ENCODE peak calls at places on chromosomes 1 and 21, in five cellular contexts. F, M, J, Q and D are unnamed samples.

GRCh38 chr1:92886886-92887419 is 55.1 kb downstream of the RPL5 start:
- DNase-seq in F (no peak), M (no peak), J (no peak), Q (no peak), D (peak)

GRCh38 chr1:38541223-38541622 is 318.3 kb downstream of the RRAGC start:
- DNase-seq in F (no peak), M (no peak), J (no peak), Q (no peak), D (no peak)

GRCh38 chr1:151196292-151196800 is 2.0 kb upstream of the PIP5K1A start:
- DNase-seq in F (peak), M (peak), J (peak), Q (peak), D (peak)

GRCh38 chr1:66313446-66313845 is 220.5 kb upstream of the SGIP1 start:
- DNase-seq in F (no peak), M (no peak), J (no peak), Q (no peak), D (no peak)

GRCh38 chr21:42353623-42354022 is 2.8 kb upstream of the TFF2 start:
- DNase-seq in F (no peak), M (no peak), J (no peak), Q (no peak), D (no peak)

GRCh38 chr1:15139654-15140350 is 13.7 kb upstream of the TMEM51 start:
- DNase-seq in F (no peak), M (no peak), J (no peak), Q (peak), D (peak)

GRCh38 chr1:178126790-178127189 is 32.9 kb downstream of the RASAL2 start:
- DNase-seq in F (no peak), M (no peak), J (no peak), Q (no peak), D (peak)

GRCh38 chr1:18246543-18246942 is 138.9 kb downstream of the IGSF21 start:
- DNase-seq in F (no peak), M (no peak), J (no peak), Q (no peak), D (no peak)

GRCh38 chr1:103492003-103492665 is 33.4 kb upstream of the RNPC3 start:
- DNase-seq in F (no peak), M (no peak), J (no peak), Q (no peak), D (no peak)

GRCh38 chr1:10833630-10834557 is 37.4 kb upstream of the CASZ1 start:
- DNase-seq in F (no peak), M (no peak), J (no peak), Q (no peak), D (no peak)

GRCh38 chr1:58204284-58204683 is 342.2 kb downstream of the OMA1 start:
- DNase-seq in F (no peak), M (no peak), J (peak), Q (no peak), D (no peak)

GRCh38 chr1:12556368-12556930 is 61.6 kb downstream of the DHRS3 start:
- DNase-seq in F (no peak), M (peak), J (no peak), Q (peak), D (peak)

GRCh38 chr1:29962831-29963247 is 726.5 kb downstream of the PTPRU start:
- DNase-seq in F (no peak), M (no peak), J (no peak), Q (peak), D (no peak)

GRCh38 chr1:16925635-16926490 is 4.1 kb downstream of the CROCC start:
- DNase-seq in F (no peak), M (no peak), J (no peak), Q (no peak), D (no peak)

GRCh38 chr21:25885405-25885804 is 150.6 kb downstream of the GABPA start:
- DNase-seq in F (no peak), M (no peak), J (no peak), Q (no peak), D (no peak)
- H3K27ac ChIP-seq in F (no peak), M (peak), J (no peak), Q (no peak), D (no peak)

GRCh38 chr1:7549277-7549676 is 221.8 kb upstream of the VAMP3 start:
- DNase-seq in F (no peak), M (no peak), J (no peak), Q (peak), D (no peak)
- H3K4me3 ChIP-seq in F (no peak), M (no peak), J (no peak), Q (no peak), D (no peak)

GRCh38 chr1:116286541-116286971 is 86.5 kb upstream of the ATP1A1 start:
- DNase-seq in F (no peak), M (no peak), J (no peak), Q (no peak), D (no peak)

GRCh38 chr1:116290085-116290670 is 82.9 kb upstream of the ATP1A1 start:
- DNase-seq in F (no peak), M (no peak), J (no peak), Q (no peak), D (no peak)

GRCh38 chr1:116289219-116289618 is 83.8 kb upstream of the ATP1A1 start:
- DNase-seq in F (no peak), M (no peak), J (no peak), Q (peak), D (peak)

GRCh38 chr1:116288201-116288598 is 84.8 kb upstream of the ATP1A1 start:
- DNase-seq in F (no peak), M (no peak), J (no peak), Q (no peak), D (no peak)

GRCh38 chr1:116287341-116288200 is 85.5 kb upstream of the ATP1A1 start:
- DNase-seq in F (no peak), M (no peak), J (no peak), Q (no peak), D (no peak)
- H3K27ac ChIP-seq in F (no peak), M (no peak), J (no peak), Q (no peak), D (peak)

GRCh38 chr1:1232801-1233566 is 947 bp downstream of the B3GALT6 start:
- DNase-seq in F (no peak), M (no peak), J (no peak), Q (peak), D (no peak)
- H3K4me3 ChIP-seq in F (no peak), M (no peak), J (peak), Q (no peak), D (no peak)